ENCODE peak calls at places on chromosomes 11 and 22, in seven cellular contexts. H is SK-N-SH, Z is A549, K is Panc1, S is GM12878, B is HCT116, U is HepG2. V is an unnamed sample. For H3K4me1, the result is how much of the 10 kb centered on the place peaks cover.

GRCh38 chr22:27990879-27991278 is 71.8 kb upstream of the PITPNB start:
- DNase-seq in S (no peak), H (peak), U (peak), B (peak), Z (peak), K (no peak), V (peak)

GRCh38 chr22:50118557-50119168 is 28.9 kb downstream of the MOV10L1 start:
- DNase-seq in B (no peak), Z (peak), U (peak), H (no peak), K (no peak), S (no peak), V (peak)

GRCh38 chr11:27481992-27482391 is 9.4 kb upstream of the LGR4 start:
- DNase-seq in Z (no peak), B (no peak), K (no peak), S (no peak), U (no peak), H (no peak), V (no peak)

GRCh38 chr11:125935629-125936199 is 10.1 kb upstream of the VSIG10L2 start:
- DNase-seq in S (no peak), K (no peak), B (no peak), U (no peak), Z (no peak), H (peak), V (no peak)

GRCh38 chr11:76347391-76347790 is 33.5 kb downstream of the THAP12 start:
- DNase-seq in S (no peak), U (no peak), K (no peak), H (no peak), Z (no peak), B (no peak), V (no peak)

GRCh38 chr22:24559471-24559870 is 3.7 kb downstream of the SNRPD3 start:
- DNase-seq in U (no peak), Z (no peak), B (no peak), S (no peak), H (no peak), K (no peak), V (no peak)

GRCh38 chr11:416757-417621 is 2.2 kb upstream of the SIGIRR start:
- DNase-seq in B (no peak), U (no peak), H (no peak), S (no peak), K (no peak), Z (no peak), V (no peak)

GRCh38 chr11:74460065-74460464 is 7.3 kb downstream of the KCNE3 start:
- DNase-seq in H (no peak), Z (no peak), K (no peak), S (no peak), B (no peak), U (no peak), V (peak)

GRCh38 chr11:35357893-35358292 is 61.5 kb downstream of the SLC1A2 start:
- DNase-seq in U (no peak), Z (no peak), H (no peak), B (no peak), K (no peak), S (no peak), V (no peak)

GRCh38 chr22:27541831-27542230 is 259.7 kb downstream of the MN1 start:
- DNase-seq in K (no peak), H (no peak), B (no peak), U (no peak), S (no peak), Z (no peak), V (no peak)

GRCh38 chr11:74949748-74950127 is 672 bp downstream of the SPCS2 start:
- DNase-seq in U (no peak), Z (peak), H (peak), B (no peak), S (no peak), K (no peak), V (no peak)

GRCh38 chr11:43797337-43797736 is 83.3 kb upstream of the ALKBH3 start:
- DNase-seq in U (no peak), B (no peak), Z (no peak), S (no peak), H (no peak), K (no peak), V (no peak)

GRCh38 chr22:46009730-46010129 is 32.8 kb upstream of the WNT7B start:
- DNase-seq in K (no peak), U (no peak), S (no peak), B (no peak), Z (no peak), H (no peak), V (no peak)

GRCh38 chr11:9397746-9398680 is 13.6 kb downstream of the IPO7 start:
- DNase-seq in S (no peak), B (no peak), K (no peak), U (no peak), Z (no peak), H (no peak), V (no peak)
- TF ChIP-seq REST in S (no peak), B (no peak), K (no peak), U (no peak), Z (no peak), H (no peak), V (no peak)

DNA sequence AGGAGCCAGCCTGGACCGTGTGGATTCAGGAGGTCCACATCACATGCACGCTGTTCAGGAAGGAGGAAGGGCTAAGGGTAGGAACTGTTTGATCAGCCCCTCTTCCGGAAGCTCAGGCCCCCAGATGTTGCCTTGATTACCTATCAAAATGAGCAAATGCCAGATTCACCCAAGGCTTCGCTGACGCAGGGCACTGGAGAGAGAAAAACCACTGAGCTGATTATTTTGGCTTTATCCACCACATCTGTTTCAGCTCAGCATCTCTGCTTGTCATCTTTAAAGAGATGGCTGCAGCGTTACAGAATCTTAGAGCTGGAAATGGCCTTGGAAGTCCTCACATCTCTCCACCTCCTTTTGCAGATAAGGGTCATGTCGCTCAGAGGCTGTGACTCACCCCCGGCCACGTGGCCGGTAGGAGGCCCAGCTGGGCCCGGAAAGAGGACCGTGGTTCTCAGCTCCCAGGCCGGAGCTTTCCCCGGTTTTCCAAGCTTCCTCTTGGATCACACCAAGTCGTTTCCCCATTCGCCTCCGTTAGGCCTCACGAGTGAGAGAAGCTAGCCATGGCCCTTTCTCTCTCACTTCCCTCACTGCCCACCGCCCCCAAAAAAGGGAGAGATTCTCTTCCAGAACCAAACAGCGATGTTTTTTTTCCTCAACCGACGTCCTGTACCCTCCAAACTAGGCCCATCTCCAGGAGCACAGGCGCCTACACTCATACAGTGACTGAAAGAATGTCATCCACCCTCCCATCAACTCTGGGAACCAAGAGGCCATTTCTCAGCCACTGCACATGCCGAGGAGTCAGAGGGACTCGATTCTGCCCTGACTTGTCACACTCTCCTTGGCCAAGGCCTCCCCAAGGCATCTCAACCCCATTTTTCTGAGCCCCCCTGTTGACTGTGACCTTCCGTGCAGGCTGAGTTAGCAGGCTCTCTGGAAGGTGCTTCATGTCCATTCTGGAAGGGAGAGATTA is 37.6 kb downstream of the LIF start:
- DNase-seq in S (no peak), U (peak), K (no peak), H (peak), B (no peak), Z (no peak), V (peak)
- H3K4me1 ChIP-seq in S (under half), U (half or more), K (half or more), H (under half), B (half or more), Z (half or more), V (under half)

GRCh38 chr11:124536520-124536919 is 6.9 kb downstream of the OR8B12 start:
- DNase-seq in K (no peak), H (no peak), Z (no peak), B (peak), S (no peak), U (peak), V (no peak)
- TF ChIP-seq REST in K (no peak), H (no peak), Z (no peak), B (no peak), S (no peak), U (no peak), V (no peak)

GRCh38 chr11:110078923-110079544 is 14.2 kb upstream of the ZC3H12C start:
- DNase-seq in Z (no peak), S (no peak), K (no peak), H (no peak), U (no peak), B (no peak), V (no peak)
- H3K4me1 ChIP-seq in Z (under half), S (under half), K (under half), H (under half), U (under half), B (under half), V (under half)

GRCh38 chr11:123475478-123475877 is 45.4 kb downstream of the GRAMD1B start:
- DNase-seq in K (no peak), H (peak), U (no peak), Z (peak), B (no peak), S (no peak), V (no peak)
- TF ChIP-seq REST in K (no peak), H (no peak), U (no peak), Z (no peak), B (no peak), S (no peak), V (no peak)

GRCh38 chr11:36622431-36623136 is 24.5 kb upstream of the RAG2 start:
- DNase-seq in H (peak), U (peak), B (peak), S (no peak), Z (peak), K (peak), V (peak)

GRCh38 chr11:36617543-36617942 is 19.5 kb upstream of the RAG2 start:
- DNase-seq in H (no peak), B (no peak), S (no peak), U (no peak), Z (no peak), K (no peak), V (no peak)

GRCh38 chr11:36615829-36616228 is 17.8 kb upstream of the RAG2 start:
- DNase-seq in H (no peak), U (no peak), B (no peak), Z (no peak), K (no peak), S (no peak), V (no peak)

GRCh38 chr11:36618025-36618700 is 20.1 kb upstream of the RAG2 start:
- DNase-seq in B (no peak), K (no peak), H (no peak), Z (no peak), U (no peak), S (no peak), V (peak)

DNA sequence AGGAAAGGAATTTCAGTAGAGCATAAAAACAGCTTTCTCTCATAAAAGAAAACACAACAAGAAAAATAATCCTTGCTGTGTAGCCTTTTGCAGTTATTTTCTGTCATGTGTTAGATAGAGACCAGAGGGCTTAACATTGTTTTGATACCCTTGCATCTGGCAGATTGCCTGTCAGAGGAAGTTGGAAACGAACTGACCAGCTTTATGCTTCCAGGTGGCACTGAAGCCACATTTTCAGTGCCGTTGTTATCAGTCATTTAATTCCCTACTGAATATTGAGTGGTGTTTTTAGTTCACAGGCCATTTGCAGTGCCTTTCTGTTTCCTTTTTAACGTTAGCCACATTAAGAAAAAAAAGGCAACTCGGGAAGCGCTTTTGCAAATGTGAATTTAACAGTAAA is 21.5 kb upstream of the RAG2 start:
- DNase-seq in H (peak), S (no peak), U (no peak), Z (no peak), K (no peak), B (no peak), V (no peak)
- H3K4me1 ChIP-seq in H (under half), S (under half), U (under half), Z (under half), K (under half), B (under half), V (under half)

V was measured in K562.